ENCODE peak calls at places on chromosomes 4 and X, in seven cellular contexts. One of them, this sample, is unnamed. For H3K27me3, the result is how much of the 10 kb centered on the place peaks cover.

GRCh38 chr4:113884655-113885054 is 94.8 kb downstream of the ARSJ start:
- DNase-seq in tibial artery: no peak
- DNase-seq in CD4-positive, CD25-positive, alpha-beta regulatory T cell: no peak
- DNase-seq in PC-3: no peak
- DNase-seq in GM23338: peak
- DNase-seq in fibroblast of lung: no peak
- DNase-seq in psoas muscle: no peak
- DNase-seq in this sample: no peak

GRCh38 chr4:156182269-156182668 is 228.6 kb upstream of the CTSO start:
- DNase-seq in tibial artery: no peak
- DNase-seq in CD4-positive, CD25-positive, alpha-beta regulatory T cell: no peak
- DNase-seq in PC-3: no peak
- DNase-seq in GM23338: no peak
- DNase-seq in fibroblast of lung: no peak
- DNase-seq in psoas muscle: no peak
- DNase-seq in this sample: no peak

GRCh38 chr4:71231073-71231752 is 107.6 kb upstream of the SLC4A4 start:
- DNase-seq in tibial artery: peak
- DNase-seq in CD4-positive, CD25-positive, alpha-beta regulatory T cell: no peak
- DNase-seq in PC-3: no peak
- DNase-seq in GM23338: peak
- DNase-seq in fibroblast of lung: peak
- DNase-seq in psoas muscle: peak
- DNase-seq in this sample: peak

GRCh38 chrX:11296051-11296450 is 2.8 kb downstream of the AMELX start:
- DNase-seq in tibial artery: no peak
- DNase-seq in CD4-positive, CD25-positive, alpha-beta regulatory T cell: no peak
- DNase-seq in PC-3: no peak
- DNase-seq in GM23338: no peak
- DNase-seq in fibroblast of lung: no peak
- DNase-seq in psoas muscle: no peak
- DNase-seq in this sample: no peak

GRCh38 chrX:39907964-39908616 is 189.7 kb downstream of the BCOR start:
- DNase-seq in tibial artery: peak
- DNase-seq in CD4-positive, CD25-positive, alpha-beta regulatory T cell: no peak
- DNase-seq in PC-3: peak
- DNase-seq in GM23338: no peak
- DNase-seq in fibroblast of lung: peak
- DNase-seq in psoas muscle: peak
- DNase-seq in this sample: no peak

GRCh38 chr4:24802648-24803047 is 7.3 kb downstream of the SOD3 start:
- DNase-seq in tibial artery: no peak
- DNase-seq in CD4-positive, CD25-positive, alpha-beta regulatory T cell: no peak
- DNase-seq in PC-3: no peak
- DNase-seq in GM23338: no peak
- DNase-seq in fibroblast of lung: peak
- DNase-seq in psoas muscle: no peak
- DNase-seq in this sample: no peak

GRCh38 chr4:52052475-52052780 is 1.3 kb downstream of the SPATA18 start:
- DNase-seq in tibial artery: no peak
- DNase-seq in CD4-positive, CD25-positive, alpha-beta regulatory T cell: no peak
- DNase-seq in PC-3: no peak
- DNase-seq in GM23338: peak
- DNase-seq in fibroblast of lung: peak
- DNase-seq in psoas muscle: no peak
- DNase-seq in this sample: no peak

GRCh38 chr4:21728231-21728758 is 220.3 kb downstream of the KCNIP4 start:
- DNase-seq in tibial artery: no peak
- DNase-seq in CD4-positive, CD25-positive, alpha-beta regulatory T cell: no peak
- DNase-seq in PC-3: no peak
- DNase-seq in GM23338: no peak
- DNase-seq in fibroblast of lung: no peak
- DNase-seq in psoas muscle: no peak
- DNase-seq in this sample: no peak

GRCh38 chr4:148315049-148315448 is 127.2 kb downstream of the NR3C2 start:
- DNase-seq in tibial artery: no peak
- DNase-seq in CD4-positive, CD25-positive, alpha-beta regulatory T cell: no peak
- DNase-seq in PC-3: peak
- DNase-seq in GM23338: no peak
- DNase-seq in fibroblast of lung: peak
- DNase-seq in psoas muscle: no peak
- DNase-seq in this sample: no peak

GRCh38 chr4:155881555-155881954 is 15.5 kb upstream of the ASIC5 start:
- DNase-seq in tibial artery: no peak
- DNase-seq in CD4-positive, CD25-positive, alpha-beta regulatory T cell: no peak
- DNase-seq in PC-3: no peak
- DNase-seq in GM23338: no peak
- DNase-seq in fibroblast of lung: no peak
- DNase-seq in psoas muscle: no peak
- DNase-seq in this sample: no peak

GRCh38 chr4:124890522-124890921 is 178.0 kb upstream of the ANKRD50 start:
- DNase-seq in tibial artery: no peak
- DNase-seq in CD4-positive, CD25-positive, alpha-beta regulatory T cell: no peak
- DNase-seq in PC-3: peak
- DNase-seq in GM23338: no peak
- DNase-seq in fibroblast of lung: peak
- DNase-seq in psoas muscle: no peak
- DNase-seq in this sample: no peak

GRCh38 chr4:70619288-70619687 is 9.3 kb upstream of the ENAM start:
- DNase-seq in tibial artery: no peak
- DNase-seq in CD4-positive, CD25-positive, alpha-beta regulatory T cell: no peak
- DNase-seq in PC-3: no peak
- DNase-seq in GM23338: no peak
- DNase-seq in fibroblast of lung: no peak
- DNase-seq in psoas muscle: no peak
- DNase-seq in this sample: no peak

GRCh38 chr4:104494822-104495559 is at the start of gene CXXC4:
- DNase-seq in tibial artery: peak
- DNase-seq in CD4-positive, CD25-positive, alpha-beta regulatory T cell: no peak
- DNase-seq in PC-3: no peak
- DNase-seq in GM23338: peak
- DNase-seq in fibroblast of lung: peak
- DNase-seq in psoas muscle: peak
- DNase-seq in this sample: peak

GRCh38 chrX:48569958-48570357 is 4.3 kb upstream of the RBM3 start:
- DNase-seq in tibial artery: no peak
- DNase-seq in CD4-positive, CD25-positive, alpha-beta regulatory T cell: no peak
- DNase-seq in PC-3: peak
- DNase-seq in GM23338: no peak
- DNase-seq in fibroblast of lung: peak
- DNase-seq in psoas muscle: no peak
- DNase-seq in this sample: no peak

GRCh38 chr4:92235741-92236140 is 68.0 kb upstream of the GRID2 start:
- DNase-seq in tibial artery: no peak
- DNase-seq in CD4-positive, CD25-positive, alpha-beta regulatory T cell: no peak
- DNase-seq in PC-3: peak
- DNase-seq in GM23338: peak
- DNase-seq in fibroblast of lung: peak
- DNase-seq in psoas muscle: no peak
- DNase-seq in this sample: peak

GRCh38 chr4:52889778-52890400 is 27.8 kb downstream of the RASL11B start:
- DNase-seq in tibial artery: no peak
- DNase-seq in CD4-positive, CD25-positive, alpha-beta regulatory T cell: no peak
- DNase-seq in PC-3: peak
- DNase-seq in GM23338: no peak
- DNase-seq in fibroblast of lung: no peak
- DNase-seq in psoas muscle: no peak
- DNase-seq in this sample: no peak

GRCh38 chrX:138856881-138857280 is 145.4 kb upstream of the FGF13 start:
- DNase-seq in tibial artery: no peak
- DNase-seq in CD4-positive, CD25-positive, alpha-beta regulatory T cell: no peak
- DNase-seq in PC-3: peak
- DNase-seq in GM23338: no peak
- DNase-seq in fibroblast of lung: peak
- DNase-seq in psoas muscle: no peak
- DNase-seq in this sample: no peak
- H3K27me3 ChIP-seq in tibial artery: under half
- H3K27me3 ChIP-seq in CD4-positive, CD25-positive, alpha-beta regulatory T cell: under half
- H3K27me3 ChIP-seq in PC-3: under half
- H3K27me3 ChIP-seq in GM23338: under half
- H3K27me3 ChIP-seq in fibroblast of lung: under half
- H3K27me3 ChIP-seq in psoas muscle: under half
- H3K27me3 ChIP-seq in this sample: under half

DNA sequence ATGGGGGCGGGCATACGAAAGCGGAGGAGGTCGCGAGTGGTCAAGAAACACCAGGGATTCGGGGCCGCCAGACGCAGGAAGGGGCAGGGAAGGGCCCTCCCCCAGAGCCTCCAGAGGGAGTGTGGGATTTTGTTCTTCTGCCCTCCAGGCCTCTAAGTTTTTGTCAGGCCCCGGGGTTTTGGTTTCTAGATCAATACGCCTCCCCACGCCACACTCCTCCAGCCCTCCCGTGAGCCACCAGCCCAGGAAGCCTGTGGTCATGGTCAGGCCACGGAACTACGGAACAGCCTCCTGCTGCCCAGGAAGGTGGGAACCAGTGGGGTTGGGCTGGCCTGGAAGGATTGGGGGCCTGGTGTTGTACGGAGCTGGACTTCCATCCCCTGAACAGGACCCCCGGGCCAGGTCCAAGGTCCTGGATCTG is 38.4 kb downstream of the CPLX1 start:
- DNase-seq in tibial artery: no peak
- DNase-seq in CD4-positive, CD25-positive, alpha-beta regulatory T cell: no peak
- DNase-seq in PC-3: no peak
- DNase-seq in GM23338: no peak
- DNase-seq in fibroblast of lung: no peak
- DNase-seq in psoas muscle: no peak
- DNase-seq in this sample: no peak
- H3K27me3 ChIP-seq in tibial artery: under half
- H3K27me3 ChIP-seq in CD4-positive, CD25-positive, alpha-beta regulatory T cell: under half
- H3K27me3 ChIP-seq in PC-3: under half
- H3K27me3 ChIP-seq in GM23338: half or more
- H3K27me3 ChIP-seq in fibroblast of lung: under half
- H3K27me3 ChIP-seq in psoas muscle: under half
- H3K27me3 ChIP-seq in this sample: under half

DNA sequence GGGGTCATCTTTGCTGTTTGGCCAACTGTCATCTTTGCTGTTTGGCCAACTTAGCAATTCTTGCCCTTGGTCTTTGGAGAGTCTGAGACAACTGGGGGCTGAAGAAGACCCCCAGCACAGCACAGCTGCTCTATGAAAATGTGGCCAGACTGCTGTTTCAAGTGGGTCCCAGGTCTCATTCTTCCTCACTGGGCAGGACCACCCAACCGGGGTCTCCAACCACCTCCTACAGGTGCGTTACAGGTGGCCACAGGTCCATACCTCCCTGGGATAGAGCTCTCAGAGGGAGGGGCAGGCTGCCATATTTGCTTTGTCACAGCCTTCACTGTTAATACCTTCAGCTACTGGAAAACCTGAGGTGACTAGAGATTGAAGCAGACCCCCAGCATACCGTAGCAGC is 82.1 kb upstream of the TCEAL2 start:
- DNase-seq in tibial artery: no peak
- DNase-seq in CD4-positive, CD25-positive, alpha-beta regulatory T cell: no peak
- DNase-seq in PC-3: no peak
- DNase-seq in GM23338: no peak
- DNase-seq in fibroblast of lung: no peak
- DNase-seq in psoas muscle: no peak
- DNase-seq in this sample: no peak
- H3K27me3 ChIP-seq in tibial artery: under half
- H3K27me3 ChIP-seq in CD4-positive, CD25-positive, alpha-beta regulatory T cell: under half
- H3K27me3 ChIP-seq in PC-3: under half
- H3K27me3 ChIP-seq in GM23338: under half
- H3K27me3 ChIP-seq in fibroblast of lung: under half
- H3K27me3 ChIP-seq in psoas muscle: under half
- H3K27me3 ChIP-seq in this sample: under half

GRCh38 chr4:3660086-3660927 is 105.9 kb upstream of the ADRA2C start:
- DNase-seq in tibial artery: no peak
- DNase-seq in CD4-positive, CD25-positive, alpha-beta regulatory T cell: no peak
- DNase-seq in PC-3: no peak
- DNase-seq in GM23338: no peak
- DNase-seq in fibroblast of lung: no peak
- DNase-seq in psoas muscle: no peak
- DNase-seq in this sample: no peak

GRCh38 chr4:3663791-3664190 is 102.4 kb upstream of the ADRA2C start:
- DNase-seq in tibial artery: no peak
- DNase-seq in CD4-positive, CD25-positive, alpha-beta regulatory T cell: no peak
- DNase-seq in PC-3: no peak
- DNase-seq in GM23338: no peak
- DNase-seq in fibroblast of lung: no peak
- DNase-seq in psoas muscle: no peak
- DNase-seq in this sample: no peak

GRCh38 chr4:3661989-3662388 is 104.2 kb upstream of the ADRA2C start:
- DNase-seq in tibial artery: no peak
- DNase-seq in CD4-positive, CD25-positive, alpha-beta regulatory T cell: no peak
- DNase-seq in PC-3: no peak
- DNase-seq in GM23338: no peak
- DNase-seq in fibroblast of lung: no peak
- DNase-seq in psoas muscle: no peak
- DNase-seq in this sample: no peak

GRCh38 chr4:3660928-3661515 is 105.2 kb upstream of the ADRA2C start:
- DNase-seq in tibial artery: no peak
- DNase-seq in CD4-positive, CD25-positive, alpha-beta regulatory T cell: no peak
- DNase-seq in PC-3: no peak
- DNase-seq in GM23338: no peak
- DNase-seq in fibroblast of lung: no peak
- DNase-seq in psoas muscle: no peak
- DNase-seq in this sample: no peak

DNA sequence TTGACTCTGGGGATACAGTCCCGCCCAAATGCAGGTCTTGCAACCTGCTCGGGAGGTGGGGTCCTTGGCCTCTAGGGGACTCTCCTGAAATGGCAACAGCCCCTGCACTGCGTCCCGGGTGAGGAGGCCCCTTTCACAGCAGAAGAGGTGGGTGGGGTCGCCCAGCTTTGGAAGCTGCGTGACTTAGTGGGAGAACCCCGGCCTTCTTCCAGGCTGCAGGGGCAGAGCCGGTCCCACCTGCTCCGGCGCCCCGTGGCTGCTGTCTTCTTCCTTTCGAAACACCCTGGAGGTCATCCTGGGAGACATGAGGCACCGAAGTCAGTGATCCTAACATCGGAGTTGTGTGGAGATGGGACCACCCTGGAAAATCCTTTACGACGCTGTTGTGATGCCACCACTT is 103.7 kb upstream of the ADRA2C start:
- DNase-seq in tibial artery: no peak
- DNase-seq in CD4-positive, CD25-positive, alpha-beta regulatory T cell: no peak
- DNase-seq in PC-3: no peak
- DNase-seq in GM23338: no peak
- DNase-seq in fibroblast of lung: no peak
- DNase-seq in psoas muscle: no peak
- DNase-seq in this sample: no peak
- H3K27me3 ChIP-seq in tibial artery: under half
- H3K27me3 ChIP-seq in CD4-positive, CD25-positive, alpha-beta regulatory T cell: under half
- H3K27me3 ChIP-seq in PC-3: under half
- H3K27me3 ChIP-seq in GM23338: under half
- H3K27me3 ChIP-seq in fibroblast of lung: under half
- H3K27me3 ChIP-seq in psoas muscle: half or more
- H3K27me3 ChIP-seq in this sample: under half

GRCh38 chr4:128232719-128233118 is 54.9 kb downstream of the PGRMC2 start:
- DNase-seq in tibial artery: no peak
- DNase-seq in CD4-positive, CD25-positive, alpha-beta regulatory T cell: no peak
- DNase-seq in PC-3: no peak
- DNase-seq in GM23338: no peak
- DNase-seq in fibroblast of lung: no peak
- DNase-seq in psoas muscle: no peak
- DNase-seq in this sample: no peak
- H3K27me3 ChIP-seq in tibial artery: under half
- H3K27me3 ChIP-seq in CD4-positive, CD25-positive, alpha-beta regulatory T cell: under half
- H3K27me3 ChIP-seq in PC-3: under half
- H3K27me3 ChIP-seq in GM23338: under half
- H3K27me3 ChIP-seq in fibroblast of lung: under half
- H3K27me3 ChIP-seq in psoas muscle: under half
- H3K27me3 ChIP-seq in this sample: under half

GRCh38 chr4:38313175-38313574 is 350.8 kb upstream of the KLF3 start:
- DNase-seq in tibial artery: no peak
- DNase-seq in CD4-positive, CD25-positive, alpha-beta regulatory T cell: no peak
- DNase-seq in PC-3: no peak
- DNase-seq in GM23338: no peak
- DNase-seq in fibroblast of lung: no peak
- DNase-seq in psoas muscle: no peak
- DNase-seq in this sample: peak
- H3K27me3 ChIP-seq in tibial artery: under half
- H3K27me3 ChIP-seq in CD4-positive, CD25-positive, alpha-beta regulatory T cell: under half
- H3K27me3 ChIP-seq in PC-3: under half
- H3K27me3 ChIP-seq in GM23338: under half
- H3K27me3 ChIP-seq in fibroblast of lung: under half
- H3K27me3 ChIP-seq in psoas muscle: under half
- H3K27me3 ChIP-seq in this sample: under half